ENCODE peak calls at places on chromosomes 5 and 9, in seven cellular contexts. N, P, V, I, G, J and S are unnamed samples.

GRCh38 chr9:4530375-4530774 is 40.1 kb downstream of the SLC1A1 start:
- DNase-seq in N (no peak), P (no peak), V (no peak), I (no peak), G (no peak), J (peak; percentile 4), S (no peak)

GRCh38 chr9:86660146-86660545 is 287.2 kb downstream of the GAS1 start:
- DNase-seq in N (no peak), P (no peak), V (no peak), I (no peak), G (no peak), J (no peak), S (no peak)

GRCh38 chr9:71941060-71941568 is 29.7 kb downstream of the C9orf85 start:
- DNase-seq in N (no peak), P (no peak), V (no peak), I (no peak), G (no peak), J (no peak), S (no peak)

GRCh38 chr9:90394866-90395265 is 247.8 kb downstream of the DIRAS2 start:
- DNase-seq in N (no peak), P (no peak), V (peak; percentile 31), I (no peak), G (peak; percentile 87), J (no peak), S (no peak)

GRCh38 chr5:79800979-79801827 is 111.6 kb downstream of the CMYA5 start:
- DNase-seq in N (no peak), P (no peak), V (no peak), I (no peak), G (no peak), J (no peak), S (no peak)

GRCh38 chr5:60382761-60383160 is 317.2 kb downstream of the DEPDC1B start:
- DNase-seq in N (no peak), P (no peak), V (peak; percentile 56), I (no peak), G (peak; percentile 23), J (peak; percentile 27), S (no peak)

GRCh38 chr5:108386345-108387061 is 4.6 kb upstream of the FBXL17 start:
- DNase-seq in N (no peak), P (no peak), V (no peak), I (no peak), G (no peak), J (no peak), S (no peak)

GRCh38 chr9:133188006-133188842 is 20.8 kb downstream of the OBP2B start:
- DNase-seq in N (no peak), P (peak; percentile 46), V (peak; percentile 32), I (peak; percentile 42), G (peak; percentile 45), J (peak; percentile 65), S (peak; percentile 50)

GRCh38 chr5:2353211-2353610 is 398.3 kb downstream of the IRX2 start:
- DNase-seq in N (no peak), P (no peak), V (no peak), I (no peak), G (no peak), J (no peak), S (no peak)

GRCh38 chr5:91214571-91214970 is 168.5 kb downstream of the ARRDC3 start:
- DNase-seq in N (no peak), P (no peak), V (no peak), I (no peak), G (no peak), J (no peak), S (no peak)

GRCh38 chr9:5714501-5715401 is 85.8 kb downstream of the RIC1 start:
- DNase-seq in N (no peak), P (no peak), V (peak; percentile 33), I (no peak), G (peak; percentile 77), J (peak; percentile 1), S (no peak)

GRCh38 chr9:123339666-123340414 is 16.2 kb upstream of the CRB2 start:
- DNase-seq in N (no peak), P (no peak), V (no peak), I (no peak), G (no peak), J (peak; percentile 46), S (no peak)

GRCh38 chr5:174402224-174402812 is 322.1 kb upstream of the MSX2 start:
- DNase-seq in N (no peak), P (no peak), V (no peak), I (no peak), G (peak; percentile 41), J (no peak), S (no peak)

GRCh38 chr9:123687246-123687721 is 242.6 kb downstream of the DENND1A start:
- DNase-seq in N (no peak), P (no peak), V (no peak), I (no peak), G (no peak), J (peak; percentile 55), S (no peak)

GRCh38 chr5:77774981-77775772 is 962 bp downstream of the TBCA start:
- DNase-seq in N (no peak), P (no peak), V (peak; percentile 37), I (no peak), G (no peak), J (no peak), S (peak; percentile 27)

GRCh38 chr5:74167206-74167929 is 473.2 kb downstream of the ENC1 start:
- DNase-seq in N (no peak), P (no peak), V (peak; percentile 61), I (no peak), G (peak; percentile 26), J (no peak), S (no peak)

GRCh38 chr9:86939896-86940295 is 7.4 kb downstream of the GAS1 start:
- DNase-seq in N (no peak), P (no peak), V (no peak), I (no peak), G (no peak), J (no peak), S (no peak)

GRCh38 chr9:108184941-108185340 is 670.8 kb downstream of the ACTL7B start:
- DNase-seq in N (no peak), P (peak; percentile 66), V (peak; percentile 82), I (no peak), G (no peak), J (no peak), S (no peak)

GRCh38 chr5:83151821-83152220 is 74.5 kb downstream of the XRCC4 start:
- DNase-seq in N (no peak), P (no peak), V (no peak), I (no peak), G (no peak), J (no peak), S (no peak)

GRCh38 chr9:104944356-104944755 is 16.4 kb upstream of the ABCA1 start:
- DNase-seq in N (no peak), P (no peak), V (no peak), I (no peak), G (no peak), J (no peak), S (no peak)

GRCh38 chr9:129886226-129887174 is 51.2 kb downstream of the USP20 start:
- DNase-seq in N (no peak), P (no peak), V (no peak), I (no peak), G (no peak), J (no peak), S (no peak)

GRCh38 chr9:32618261-32618660 is 17.2 kb downstream of the TAF1L start:
- DNase-seq in N (no peak), P (no peak), V (no peak), I (no peak), G (no peak), J (no peak), S (no peak)

GRCh38 chr9:134472256-134472655 is 146.0 kb downstream of the RXRA start:
- DNase-seq in N (no peak), P (no peak), V (no peak), I (no peak), G (no peak), J (no peak), S (no peak)